ENCODE peak calls at places on chromosomes 1 and 21, in five cellular contexts. A is GM12878, Y is H1, L is K562, R is HepG2. E is an unnamed sample.

GRCh38 chr1:160007577-160008200 is 24.1 kb downstream of the PIGM start:
- DNase-seq in A (no peak), Y (no peak), L (peak), R (peak), E (peak)

GRCh38 chr1:68571499-68571898 is 74.6 kb upstream of the DEPDC1 start:
- DNase-seq in A (no peak), Y (no peak), L (no peak), R (no peak), E (no peak)

GRCh38 chr1:54254055-54254454 is 54.1 kb downstream of the MRPL37 start:
- DNase-seq in A (no peak), Y (no peak), L (no peak), R (no peak), E (no peak)

GRCh38 chr21:40967771-40968170 is 120.8 kb upstream of the DSCAM start:
- DNase-seq in A (no peak), Y (peak), L (no peak), R (no peak), E (no peak)

GRCh38 chr1:154353460-154353904 is 28.2 kb downstream of the ATP8B2 start:
- DNase-seq in A (peak), Y (no peak), L (peak), R (peak), E (no peak)

GRCh38 chr21:44082648-44083436 is 24.4 kb upstream of the PWP2 start:
- DNase-seq in A (no peak), Y (no peak), L (no peak), R (no peak), E (no peak)

GRCh38 chr1:37513795-37514349 is 694 bp downstream of the MEAF6 start:
- DNase-seq in A (no peak), Y (no peak), L (peak), R (peak), E (peak)

GRCh38 chr1:40531381-40532061 is at the start of gene ZNF684:
- DNase-seq in A (peak), Y (peak), L (peak), R (peak), E (peak)

GRCh38 chr1:118986839-118987430 is 1.2 kb downstream of the TBX15 start:
- DNase-seq in A (no peak), Y (no peak), L (no peak), R (no peak), E (no peak)

GRCh38 chr1:147786536-147786935 is 26.1 kb upstream of the GJA5 start:
- DNase-seq in A (no peak), Y (no peak), L (no peak), R (no peak), E (no peak)

GRCh38 chr1:236603896-236604217 is 459 bp downstream of the HEATR1 start:
- DNase-seq in A (no peak), Y (no peak), L (peak), R (no peak), E (peak)

GRCh38 chr1:85128296-85128695 is 72.5 kb downstream of the SYDE2 start:
- DNase-seq in A (no peak), Y (no peak), L (no peak), R (no peak), E (no peak)

GRCh38 chr21:21730524-21730923 is 732.3 kb downstream of the NCAM2 start:
- DNase-seq in A (no peak), Y (no peak), L (no peak), R (no peak), E (no peak)

GRCh38 chr1:17563494-17564281 is 24.2 kb downstream of the ARHGEF10L start:
- DNase-seq in A (no peak), Y (no peak), L (no peak), R (no peak), E (no peak)

GRCh38 chr21:35203093-35204021 is 154.3 kb upstream of the RUNX1 start:
- DNase-seq in A (no peak), Y (no peak), L (no peak), R (no peak), E (no peak)

GRCh38 chr1:172766462-172766861 is 107.6 kb downstream of the FASLG start:
- DNase-seq in A (no peak), Y (no peak), L (no peak), R (no peak), E (no peak)

GRCh38 chr1:38564946-38565570 is 294.5 kb downstream of the RRAGC start:
- DNase-seq in A (no peak), Y (no peak), L (no peak), R (no peak), E (no peak)

GRCh38 chr1:86394416-86394815 is 1.7 kb downstream of the ODF2L start:
- DNase-seq in A (no peak), Y (no peak), L (no peak), R (no peak), E (no peak)

GRCh38 chr1:42420911-42421585 is 34.8 kb downstream of the ZMYND12 start:
- DNase-seq in A (no peak), Y (no peak), L (no peak), R (no peak), E (peak)

GRCh38 chr1:21327566-21328323 is 37.5 kb upstream of the ECE1 start:
- DNase-seq in A (no peak), Y (no peak), L (no peak), R (no peak), E (no peak)

GRCh38 chr1:86992790-86993189 is 78.4 kb downstream of the HS2ST1 start:
- DNase-seq in A (no peak), Y (no peak), L (no peak), R (no peak), E (no peak)

GRCh38 chr1:157969693-157970485 is 23.6 kb upstream of the KIRREL1 start:
- DNase-seq in A (no peak), Y (no peak), L (peak), R (peak), E (peak)

GRCh38 chr1:26410706-26411623 is at the start of gene LIN28A:
- DNase-seq in A (no peak), Y (no peak), L (no peak), R (no peak), E (no peak)

GRCh38 chr1:94061513-94062443 is 59.2 kb downstream of the ABCA4 start:
- DNase-seq in A (no peak), Y (no peak), L (peak), R (peak), E (peak)

GRCh38 chr1:154420961-154421924 is 16.1 kb downstream of the IL6R start:
- DNase-seq in A (no peak), Y (no peak), L (no peak), R (no peak), E (no peak)

GRCh38 chr1:1426961-1427934 is 6.2 kb upstream of the ANKRD65 start:
- DNase-seq in A (no peak), Y (no peak), L (peak), R (peak), E (peak)

GRCh38 chr21:41762236-41762635 is 4.6 kb downstream of the RIPK4 start:
- DNase-seq in A (no peak), Y (peak), L (no peak), R (no peak), E (no peak)

GRCh38 chr1:192604979-192605620 is 29.5 kb downstream of the RGS1 start:
- DNase-seq in A (peak), Y (no peak), L (no peak), R (no peak), E (no peak)

GRCh38 chr1:88773540-88774150 is 89.6 kb downstream of the PKN2 start:
- DNase-seq in A (no peak), Y (no peak), L (no peak), R (peak), E (no peak)

GRCh38 chr21:25506887-25507286 is 100.4 kb downstream of the MRPL39 start:
- DNase-seq in A (no peak), Y (no peak), L (no peak), R (no peak), E (no peak)

GRCh38 chr1:37147397-37147831 is 113.1 kb upstream of the GRIK3 start:
- DNase-seq in A (no peak), Y (no peak), L (no peak), R (no peak), E (no peak)

GRCh38 chr1:115679141-115679611 is 37.4 kb downstream of the VANGL1 start:
- DNase-seq in A (no peak), Y (no peak), L (no peak), R (no peak), E (no peak)

GRCh38 chr1:115676498-115677171 is 34.9 kb downstream of the VANGL1 start:
- DNase-seq in A (no peak), Y (no peak), L (no peak), R (no peak), E (no peak)

GRCh38 chr1:115677172-115677542 is 35.4 kb downstream of the VANGL1 start:
- DNase-seq in A (peak), Y (no peak), L (no peak), R (no peak), E (no peak)

GRCh38 chr1:115678141-115678540 is 36.4 kb downstream of the VANGL1 start:
- DNase-seq in A (no peak), Y (no peak), L (no peak), R (no peak), E (no peak)

GRCh38 chr1:115677570-115677969 is 35.8 kb downstream of the VANGL1 start:
- DNase-seq in A (no peak), Y (no peak), L (peak), R (no peak), E (no peak)
- TF ChIP-seq JUND in A (no peak), Y (no peak), L (no peak), R (no peak), E (no peak)

GRCh38 chr1:241934181-241934815 is 23.3 kb upstream of the BECN2 start:
- DNase-seq in A (no peak), Y (peak), L (peak), R (peak), E (no peak)
- H2AFZ ChIP-seq in A (no peak), Y (peak), L (no peak), R (no peak), E (no peak)

GRCh38 chr1:222225171-222225570 is 322.7 kb downstream of the HHIPL2 start:
- DNase-seq in A (no peak), Y (no peak), L (no peak), R (no peak), E (no peak)
- TF ChIP-seq TAF1 in A (no peak), Y (no peak), L (no peak), R (no peak), E (no peak)

DNA sequence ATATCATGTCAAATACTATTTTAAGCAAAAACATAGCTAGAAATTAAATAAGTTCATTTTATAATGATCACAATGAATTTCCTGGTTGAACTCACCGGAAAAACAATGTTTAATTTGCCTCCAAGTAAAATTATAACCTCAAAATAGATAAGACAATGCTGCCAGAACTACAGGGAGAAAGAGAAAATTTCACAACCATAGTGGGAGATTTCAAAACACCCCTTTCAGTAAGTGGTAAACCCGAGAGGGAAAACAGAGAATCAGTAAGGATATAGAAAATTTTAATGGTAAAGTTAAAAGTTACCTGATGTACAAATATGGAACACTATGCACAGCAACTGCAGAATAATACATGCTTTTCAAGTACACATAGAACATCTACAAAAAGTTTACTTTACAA is 43.2 kb upstream of the PLA2G4A start:
- DNase-seq in A (no peak), Y (no peak), L (no peak), R (no peak), E (no peak)
- TF ChIP-seq JUND in A (no peak), Y (no peak), L (no peak), R (no peak), E (no peak)

GRCh38 chr1:202643397-202644218 is 66.6 kb downstream of the SYT2 start:
- DNase-seq in A (no peak), Y (no peak), L (peak), R (no peak), E (peak)

GRCh38 chr1:202645097-202645476 is 65.2 kb downstream of the SYT2 start:
- DNase-seq in A (no peak), Y (no peak), L (no peak), R (no peak), E (no peak)

GRCh38 chr1:202642212-202642611 is 68.0 kb downstream of the SYT2 start:
- DNase-seq in A (no peak), Y (no peak), L (no peak), R (no peak), E (no peak)

GRCh38 chr1:202644219-202645096 is 65.8 kb downstream of the SYT2 start:
- DNase-seq in A (no peak), Y (no peak), L (no peak), R (no peak), E (no peak)

GRCh38 chr1:202642619-202643291 is 67.5 kb downstream of the SYT2 start:
- DNase-seq in A (no peak), Y (no peak), L (no peak), R (no peak), E (peak)
- H2AFZ ChIP-seq in A (no peak), Y (no peak), L (no peak), R (no peak), E (no peak)

E was measured in SK-N-SH.